ENCODE peak calls at places on chromosomes 5 and 9, in five cellular contexts. D, S, J, P and H are unnamed samples.

GRCh38 chr5:180283026-180283615 is 8.8 kb downstream of the MAPK9 start:
- DNase-seq in D (no peak), S (no peak), J (no peak), P (no peak), H (peak)

GRCh38 chr9:115594551-115594950 is 476.6 kb upstream of the TNC start:
- DNase-seq in D (no peak), S (no peak), J (no peak), P (no peak), H (no peak)

GRCh38 chr5:43661102-43661501 is 58.1 kb downstream of the NNT start:
- DNase-seq in D (no peak), S (peak), J (no peak), P (no peak), H (peak)

GRCh38 chr5:161507591-161507990 is 38.9 kb downstream of the GABRB2 start:
- DNase-seq in D (no peak), S (no peak), J (no peak), P (no peak), H (peak)

GRCh38 chr5:169629847-169630548 is 7.1 kb upstream of the DOCK2 start:
- DNase-seq in D (no peak), S (peak), J (no peak), P (no peak), H (peak)

GRCh38 chr5:125550237-125550636 is 803.8 kb upstream of the ZNF608 start:
- DNase-seq in D (no peak), S (no peak), J (no peak), P (no peak), H (no peak)

GRCh38 chr5:149094996-149095395 is 32.1 kb upstream of the SH3TC2 start:
- DNase-seq in D (no peak), S (no peak), J (no peak), P (no peak), H (peak)

GRCh38 chr9:77751341-77752091 is 103.4 kb upstream of the GNA14 start:
- DNase-seq in D (no peak), S (peak), J (no peak), P (peak), H (peak)

GRCh38 chr5:95124101-95124500 is 160.8 kb downstream of the MCTP1 start:
- DNase-seq in D (no peak), S (no peak), J (no peak), P (no peak), H (no peak)

GRCh38 chr5:40385544-40385943 is 294.2 kb upstream of the PTGER4 start:
- DNase-seq in D (no peak), S (no peak), J (no peak), P (no peak), H (peak)

GRCh38 chr9:114374936-114375335 is 12.8 kb downstream of the AKNA start:
- DNase-seq in D (no peak), S (no peak), J (no peak), P (no peak), H (no peak)

GRCh38 chr5:113170707-113171106 is 194.1 kb downstream of the DCP2 start:
- DNase-seq in D (no peak), S (no peak), J (no peak), P (no peak), H (no peak)

GRCh38 chr5:180105827-180106312 is 34.3 kb upstream of the RNF130 start:
- DNase-seq in D (no peak), S (no peak), J (no peak), P (no peak), H (no peak)

GRCh38 chr9:91162784-91163440 is 198.8 kb downstream of the AUH start:
- DNase-seq in D (peak), S (peak), J (peak), P (no peak), H (peak)

GRCh38 chr5:142063878-142064331 is 44.7 kb upstream of the NDFIP1 start:
- DNase-seq in D (peak), S (no peak), J (peak), P (peak), H (no peak)

GRCh38 chr5:13350754-13351153 is 593.7 kb downstream of the DNAH5 start:
- DNase-seq in D (no peak), S (no peak), J (no peak), P (no peak), H (peak)

GRCh38 chr9:131402073-131402472 is 8.2 kb downstream of the PRRC2B start:
- DNase-seq in D (no peak), S (peak), J (no peak), P (no peak), H (peak)

GRCh38 chr5:165029471-165029870 is 1524.1 kb downstream of the MAT2B start:
- DNase-seq in D (no peak), S (peak), J (no peak), P (no peak), H (no peak)